ENCODE peak calls at places on chromosomes 1 and 21, in five cellular contexts. One of them, this sample, is unnamed. For H3K36me3, the result is how much of the 10 kb centered on the place peaks cover.

GRCh38 chr1:906532-907420 is 16.9 kb upstream of the SAMD11 start:
- DNase-seq in GM23248: peak
- DNase-seq in hepatocyte: peak
- DNase-seq in neural progenitor cell: peak
- DNase-seq in mesenchymal stem cell: peak
- DNase-seq in this sample: peak

GRCh38 chr1:205284420-205285144 is 37.0 kb downstream of the NUAK2 start:
- DNase-seq in mesenchymal stem cell: peak
- DNase-seq in GM23248: peak
- DNase-seq in hepatocyte: peak
- DNase-seq in neural progenitor cell: peak
- DNase-seq in this sample: peak

GRCh38 chr1:7409278-7409677 is 361.8 kb upstream of the VAMP3 start:
- DNase-seq in mesenchymal stem cell: no peak
- DNase-seq in GM23248: no peak
- DNase-seq in hepatocyte: peak
- DNase-seq in neural progenitor cell: no peak
- DNase-seq in this sample: no peak

GRCh38 chr1:164703415-164703814 is 144.4 kb downstream of the PBX1 start:
- DNase-seq in mesenchymal stem cell: no peak
- DNase-seq in hepatocyte: no peak
- DNase-seq in neural progenitor cell: no peak
- DNase-seq in GM23248: no peak
- DNase-seq in this sample: no peak

GRCh38 chr1:32774950-32775634 is 42.1 kb downstream of the YARS1 start:
- DNase-seq in mesenchymal stem cell: peak
- DNase-seq in neural progenitor cell: no peak
- DNase-seq in hepatocyte: peak
- DNase-seq in GM23248: peak
- DNase-seq in this sample: peak

GRCh38 chr1:68889471-68889870 is 392.6 kb upstream of the DEPDC1 start:
- DNase-seq in GM23248: no peak
- DNase-seq in hepatocyte: no peak
- DNase-seq in neural progenitor cell: no peak
- DNase-seq in mesenchymal stem cell: no peak
- DNase-seq in this sample: no peak

GRCh38 chr1:220235462-220235861 is 36.8 kb downstream of the RAB3GAP2 start:
- DNase-seq in hepatocyte: no peak
- DNase-seq in neural progenitor cell: no peak
- DNase-seq in GM23248: no peak
- DNase-seq in mesenchymal stem cell: no peak
- DNase-seq in this sample: no peak

GRCh38 chr1:61058477-61059245 is 23.7 kb upstream of the NFIA start:
- DNase-seq in GM23248: peak
- DNase-seq in mesenchymal stem cell: peak
- DNase-seq in neural progenitor cell: no peak
- DNase-seq in hepatocyte: no peak
- DNase-seq in this sample: no peak

GRCh38 chr1:39984951-39985350 is 30.0 kb downstream of the MFSD2A start:
- DNase-seq in mesenchymal stem cell: no peak
- DNase-seq in GM23248: no peak
- DNase-seq in neural progenitor cell: no peak
- DNase-seq in hepatocyte: no peak
- DNase-seq in this sample: no peak

GRCh38 chr1:229970714-229971113 is 96.3 kb upstream of the GALNT2 start:
- DNase-seq in neural progenitor cell: no peak
- DNase-seq in hepatocyte: no peak
- DNase-seq in GM23248: no peak
- DNase-seq in mesenchymal stem cell: no peak
- DNase-seq in this sample: peak

GRCh38 chr1:6098303-6099215 is 52.9 kb downstream of the KCNAB2 start:
- DNase-seq in GM23248: peak
- DNase-seq in mesenchymal stem cell: no peak
- DNase-seq in hepatocyte: no peak
- DNase-seq in neural progenitor cell: no peak
- DNase-seq in this sample: no peak

GRCh38 chr1:12040457-12041051 is 21.3 kb downstream of the MIIP start:
- DNase-seq in hepatocyte: no peak
- DNase-seq in mesenchymal stem cell: peak
- DNase-seq in GM23248: peak
- DNase-seq in neural progenitor cell: peak
- DNase-seq in this sample: peak

GRCh38 chr1:99970713-99971255 is 988 bp downstream of the SLC35A3 start:
- DNase-seq in neural progenitor cell: no peak
- DNase-seq in GM23248: peak
- DNase-seq in mesenchymal stem cell: no peak
- DNase-seq in hepatocyte: no peak
- DNase-seq in this sample: no peak

GRCh38 chr1:181090653-181091126 is 2.2 kb downstream of the IER5 start:
- DNase-seq in hepatocyte: no peak
- DNase-seq in GM23248: peak
- DNase-seq in neural progenitor cell: no peak
- DNase-seq in mesenchymal stem cell: no peak
- DNase-seq in this sample: no peak

GRCh38 chr1:159854101-159854692 is 8.3 kb downstream of the VSIG8 start:
- DNase-seq in mesenchymal stem cell: peak
- DNase-seq in hepatocyte: peak
- DNase-seq in GM23248: peak
- DNase-seq in neural progenitor cell: peak
- DNase-seq in this sample: peak

GRCh38 chr1:2391034-2391384 is 345 bp downstream of the MORN1 start:
- DNase-seq in GM23248: peak
- DNase-seq in neural progenitor cell: peak
- DNase-seq in hepatocyte: peak
- DNase-seq in mesenchymal stem cell: peak
- DNase-seq in this sample: no peak

GRCh38 chr1:247077768-247078314 is 770 bp downstream of the ZNF670 start:
- DNase-seq in hepatocyte: no peak
- DNase-seq in neural progenitor cell: no peak
- DNase-seq in GM23248: peak
- DNase-seq in mesenchymal stem cell: no peak
- DNase-seq in this sample: no peak

GRCh38 chr1:245332513-245332912 is 177.7 kb downstream of the KIF26B start:
- DNase-seq in GM23248: peak
- DNase-seq in neural progenitor cell: no peak
- DNase-seq in mesenchymal stem cell: no peak
- DNase-seq in hepatocyte: no peak
- DNase-seq in this sample: no peak

GRCh38 chr1:27575861-27576331 is 28.0 kb downstream of the AHDC1 start:
- DNase-seq in mesenchymal stem cell: peak
- DNase-seq in hepatocyte: peak
- DNase-seq in neural progenitor cell: peak
- DNase-seq in GM23248: peak
- DNase-seq in this sample: no peak

GRCh38 chr1:193763313-193763712 is 576.9 kb upstream of the B3GALT2 start:
- DNase-seq in hepatocyte: no peak
- DNase-seq in GM23248: peak
- DNase-seq in neural progenitor cell: no peak
- DNase-seq in mesenchymal stem cell: no peak
- DNase-seq in this sample: peak

GRCh38 chr1:28737245-28738137 is 751 bp downstream of the YTHDF2 start:
- DNase-seq in GM23248: peak
- DNase-seq in hepatocyte: peak
- DNase-seq in mesenchymal stem cell: peak
- DNase-seq in neural progenitor cell: peak
- DNase-seq in this sample: peak

GRCh38 chr1:41479000-41479807 is 5.3 kb downstream of the EDN2 start:
- DNase-seq in GM23248: peak
- DNase-seq in mesenchymal stem cell: no peak
- DNase-seq in hepatocyte: no peak
- DNase-seq in neural progenitor cell: no peak
- DNase-seq in this sample: peak

GRCh38 chr1:205229916-205230700 is 2.4 kb downstream of the TMCC2 start:
- DNase-seq in neural progenitor cell: no peak
- DNase-seq in hepatocyte: no peak
- DNase-seq in mesenchymal stem cell: peak
- DNase-seq in GM23248: peak
- DNase-seq in this sample: no peak

GRCh38 chr1:98005326-98006010 is 84.6 kb upstream of the DPYD start:
- DNase-seq in neural progenitor cell: no peak
- DNase-seq in GM23248: peak
- DNase-seq in mesenchymal stem cell: no peak
- DNase-seq in hepatocyte: no peak
- DNase-seq in this sample: peak

DNA sequence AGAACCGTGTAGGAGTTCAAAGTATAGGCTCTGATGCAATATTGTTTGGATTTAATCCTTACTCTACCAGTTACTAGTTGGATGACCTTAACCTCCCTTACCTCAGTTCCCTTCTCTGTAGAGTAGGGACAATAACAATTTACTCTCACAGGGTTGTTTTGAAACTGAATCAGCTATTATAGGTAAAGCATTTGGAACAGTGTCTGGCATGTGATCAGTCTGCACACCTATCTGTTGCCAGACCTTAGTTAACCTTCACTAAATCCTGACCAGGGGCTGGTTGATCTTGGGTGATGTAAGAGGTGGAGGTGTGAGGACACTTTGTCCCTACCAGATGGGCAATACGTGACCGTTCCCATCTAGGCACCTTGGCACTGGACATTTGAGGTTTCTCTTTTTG is 106.9 kb downstream of the DDX20 start:
- DNase-seq in mesenchymal stem cell: no peak
- DNase-seq in neural progenitor cell: no peak
- DNase-seq in GM23248: no peak
- DNase-seq in hepatocyte: no peak
- DNase-seq in this sample: no peak
- H3K36me3 ChIP-seq in mesenchymal stem cell: under half
- H3K36me3 ChIP-seq in neural progenitor cell: under half
- H3K36me3 ChIP-seq in GM23248: under half
- H3K36me3 ChIP-seq in hepatocyte: under half
- H3K36me3 ChIP-seq in this sample: under half

DNA sequence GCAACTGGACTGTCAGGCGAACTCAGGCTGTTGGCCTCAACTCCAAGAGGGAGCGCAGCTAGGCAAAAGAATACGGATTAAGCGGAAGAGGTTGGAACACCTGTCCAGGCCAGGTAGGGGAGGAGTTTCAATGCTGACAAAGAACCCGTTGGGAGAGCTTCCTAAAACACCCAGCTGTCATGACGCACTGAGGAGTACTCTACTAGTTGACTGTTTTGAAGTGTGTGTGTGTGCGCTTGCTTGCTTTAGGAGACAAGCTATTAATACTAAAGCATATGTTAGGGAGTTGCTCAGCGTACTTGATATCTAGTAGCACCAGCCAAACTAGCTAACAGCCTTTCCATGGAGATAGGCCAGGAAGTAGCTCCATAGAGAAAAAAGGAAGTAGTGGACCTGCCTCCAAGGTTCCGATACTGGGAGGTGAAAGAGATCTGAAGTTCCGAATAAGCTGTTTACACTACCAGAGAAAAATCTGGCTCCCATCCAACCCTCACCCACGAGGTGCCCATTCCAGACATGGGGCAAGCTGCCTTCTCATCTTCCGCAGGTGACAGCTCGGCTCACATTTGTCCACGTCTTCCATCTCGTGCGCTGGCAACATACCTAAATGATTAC is 974 bp upstream of the FNBP1L start:
- DNase-seq in hepatocyte: peak
- DNase-seq in neural progenitor cell: no peak
- DNase-seq in GM23248: peak
- DNase-seq in mesenchymal stem cell: no peak
- DNase-seq in this sample: peak
- H2AFZ ChIP-seq in hepatocyte: peak
- H2AFZ ChIP-seq in neural progenitor cell: peak
- H2AFZ ChIP-seq in GM23248: peak
- H2AFZ ChIP-seq in mesenchymal stem cell: no peak
- H2AFZ ChIP-seq in this sample: no peak

DNA sequence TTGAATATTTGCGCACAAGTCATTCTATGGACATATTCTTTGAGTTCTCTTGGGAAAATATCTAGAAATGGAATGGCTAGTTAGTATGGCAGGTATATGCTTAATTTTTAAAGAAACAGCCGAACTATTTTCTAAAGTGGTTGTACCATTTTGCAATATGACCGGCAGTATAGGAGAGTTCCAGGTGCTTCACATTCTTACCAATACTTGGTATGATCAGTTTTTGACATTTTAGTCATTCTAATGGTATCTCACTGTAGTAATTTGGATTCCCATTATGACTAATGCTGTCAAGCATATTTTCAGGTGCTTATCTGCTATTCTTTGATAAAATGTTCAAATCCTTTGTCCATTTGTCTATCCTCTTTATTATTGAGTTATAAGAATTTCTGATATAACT is 20.6 kb downstream of the ATPAF1 start:
- DNase-seq in neural progenitor cell: no peak
- DNase-seq in hepatocyte: no peak
- DNase-seq in GM23248: no peak
- DNase-seq in mesenchymal stem cell: no peak
- DNase-seq in this sample: no peak
- H3K36me3 ChIP-seq in neural progenitor cell: under half
- H3K36me3 ChIP-seq in hepatocyte: under half
- H3K36me3 ChIP-seq in GM23248: under half
- H3K36me3 ChIP-seq in mesenchymal stem cell: under half
- H3K36me3 ChIP-seq in this sample: under half

GRCh38 chr1:86502721-86503430 is 34.1 kb downstream of the CLCA1 start:
- DNase-seq in neural progenitor cell: peak
- DNase-seq in mesenchymal stem cell: no peak
- DNase-seq in GM23248: no peak
- DNase-seq in hepatocyte: peak
- DNase-seq in this sample: no peak
- H2AFZ ChIP-seq in neural progenitor cell: peak
- H2AFZ ChIP-seq in mesenchymal stem cell: peak
- H2AFZ ChIP-seq in GM23248: no peak
- H2AFZ ChIP-seq in hepatocyte: peak
- H2AFZ ChIP-seq in this sample: peak

DNA sequence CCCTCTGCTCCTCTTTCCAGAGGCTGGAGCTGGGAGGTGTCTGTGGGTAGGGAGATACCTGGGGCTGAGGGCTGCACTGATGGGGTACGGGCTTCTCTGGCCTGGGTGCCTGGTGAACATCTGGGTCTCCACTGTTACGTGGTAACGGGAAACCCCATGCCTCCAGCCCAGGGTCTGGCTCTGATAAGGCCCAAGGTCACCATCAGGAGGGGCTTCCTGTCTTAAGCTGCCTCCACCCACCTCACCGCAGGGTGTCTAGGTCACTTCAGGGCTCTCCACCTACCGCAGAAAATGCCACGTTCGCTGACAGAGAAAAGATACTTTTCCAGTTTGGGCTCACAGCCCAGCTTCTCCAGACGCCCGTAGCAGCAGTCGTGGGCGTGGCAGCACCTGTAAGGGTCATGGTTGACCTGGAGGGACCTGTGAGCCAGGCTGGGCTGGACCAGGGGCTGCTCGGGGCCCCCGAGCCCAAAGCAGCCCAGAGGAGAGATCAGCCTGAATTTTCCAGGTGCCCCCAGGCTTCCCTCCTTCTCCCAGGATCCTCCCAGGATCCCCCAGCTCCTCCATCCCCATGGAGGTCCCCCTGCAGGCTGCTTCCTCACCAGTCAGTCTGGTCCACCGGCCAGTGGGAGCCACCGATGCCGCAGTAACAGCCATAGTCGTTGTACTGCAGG is 1.3 kb downstream of the PLA2G2E start:
- DNase-seq in hepatocyte: no peak
- DNase-seq in mesenchymal stem cell: no peak
- DNase-seq in neural progenitor cell: no peak
- DNase-seq in GM23248: no peak
- DNase-seq in this sample: no peak
- H3K36me3 ChIP-seq in hepatocyte: under half
- H3K36me3 ChIP-seq in mesenchymal stem cell: under half
- H3K36me3 ChIP-seq in neural progenitor cell: under half
- H3K36me3 ChIP-seq in GM23248: under half
- H3K36me3 ChIP-seq in this sample: under half

GRCh38 chr21:45336535-45336810 is 48.8 kb upstream of the POFUT2 start:
- DNase-seq in hepatocyte: no peak
- DNase-seq in mesenchymal stem cell: no peak
- DNase-seq in neural progenitor cell: no peak
- DNase-seq in GM23248: no peak
- DNase-seq in this sample: no peak
- H2AFZ ChIP-seq in hepatocyte: no peak
- H2AFZ ChIP-seq in mesenchymal stem cell: no peak
- H2AFZ ChIP-seq in neural progenitor cell: no peak
- H2AFZ ChIP-seq in GM23248: no peak
- H2AFZ ChIP-seq in this sample: no peak

GRCh38 chr21:25764065-25764464 is 29.3 kb downstream of the GABPA start:
- DNase-seq in hepatocyte: no peak
- DNase-seq in mesenchymal stem cell: no peak
- DNase-seq in neural progenitor cell: no peak
- DNase-seq in GM23248: no peak
- DNase-seq in this sample: no peak
- H3K36me3 ChIP-seq in hepatocyte: under half
- H3K36me3 ChIP-seq in mesenchymal stem cell: under half
- H3K36me3 ChIP-seq in neural progenitor cell: under half
- H3K36me3 ChIP-seq in GM23248: under half
- H3K36me3 ChIP-seq in this sample: under half

This sample was measured in astrocyte.